ENCODE peak calls at places on chromosomes 5 and 9, in six cellular contexts. V is mucosa of descending colon, M is AG04450, O is mammary epithelial cell, I is PC-3, N is A549. K is an unnamed sample. For H3K9me3, the result is how much of the 10 kb centered on the place peaks cover.

GRCh38 chr5:35029333-35029732 is 18.4 kb downstream of the AGXT2 start:
- DNase-seq in V (no peak), M (no peak), O (peak), I (no peak), N (no peak), K (no peak)

GRCh38 chr9:101528015-101528414 is 5.6 kb upstream of the RNF20 start:
- DNase-seq in V (no peak), M (no peak), O (no peak), I (no peak), N (no peak), K (no peak)

GRCh38 chr5:149264432-149265069 is 7.1 kb upstream of the AFAP1L1 start:
- DNase-seq in V (no peak), M (no peak), O (peak), I (peak), N (no peak), K (peak)

GRCh38 chr5:116032094-116032517 is at the start of gene ARL14EPL:
- DNase-seq in V (no peak), M (peak), O (peak), I (peak), N (peak), K (peak)

GRCh38 chr9:124665391-124666058 is 105.6 kb downstream of the NR6A1 start:
- DNase-seq in V (no peak), M (no peak), O (peak), I (peak), N (peak), K (no peak)

GRCh38 chr9:86983260-86984255 is 36.3 kb upstream of the GAS1 start:
- DNase-seq in V (no peak), M (peak), O (peak), I (no peak), N (no peak), K (no peak)

GRCh38 chr9:78994476-78994875 is 577.3 kb upstream of the TLE4 start:
- DNase-seq in V (no peak), M (no peak), O (no peak), I (no peak), N (no peak), K (no peak)

GRCh38 chr5:154179846-154180710 is 10.5 kb upstream of the GALNT10 start:
- DNase-seq in V (no peak), M (peak), O (peak), I (peak), N (peak), K (peak)

GRCh38 chr9:134320195-134320885 is 5.9 kb upstream of the RXRA start:
- DNase-seq in V (peak), M (no peak), O (no peak), I (no peak), N (no peak), K (peak)

GRCh38 chr5:128714551-128714950 is 176.5 kb upstream of the FBN2 start:
- DNase-seq in V (no peak), M (no peak), O (no peak), I (no peak), N (no peak), K (no peak)

GRCh38 chr5:76849767-76850291 is at the start of gene S100Z:
- DNase-seq in V (no peak), M (no peak), O (no peak), I (no peak), N (no peak), K (no peak)

DNA sequence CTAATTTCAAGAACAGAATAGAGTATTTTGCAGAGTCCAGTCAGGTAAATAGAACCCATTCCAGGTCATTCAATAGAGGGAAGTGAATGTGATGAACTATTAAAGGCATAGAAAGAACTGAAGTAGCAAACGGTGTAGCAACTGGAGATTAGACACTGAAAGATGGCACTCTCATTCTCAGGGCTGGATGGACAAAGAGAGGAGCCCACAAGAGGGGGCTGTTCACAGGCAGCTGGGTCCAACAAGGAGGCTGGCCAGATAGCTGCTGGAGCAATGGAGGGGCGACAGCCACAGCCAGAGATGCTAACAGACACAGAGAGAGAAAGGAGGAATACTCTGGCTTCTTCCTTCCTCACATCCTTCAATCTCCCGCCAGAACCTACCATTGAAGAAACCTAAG is 93.1 kb upstream of the SMARCA2 start:
- DNase-seq in V (no peak), M (no peak), O (no peak), I (no peak), N (no peak), K (no peak)
- H3K4me3 ChIP-seq in V (no peak), M (no peak), O (no peak), I (no peak), N (no peak), K (no peak)

GRCh38 chr5:61931236-61931635 is 374.8 kb upstream of the KIF2A start:
- DNase-seq in V (no peak), M (no peak), O (no peak), I (no peak), N (no peak), K (no peak)

GRCh38 chr5:61933787-61934626 is 372.0 kb upstream of the KIF2A start:
- DNase-seq in V (no peak), M (peak), O (peak), I (peak), N (peak), K (peak)
- TF ChIP-seq CTCF in V (peak), M (peak), O (peak), I (peak), N (peak), K (peak)

GRCh38 chr5:180271205-180271604 is 20.7 kb downstream of the MAPK9 start:
- DNase-seq in V (no peak), M (no peak), O (no peak), I (no peak), N (no peak), K (no peak)
- H3K9me3 ChIP-seq in V (half or more), M (under half), O (under half), I (under half), N (half or more), K (under half)

GRCh38 chr5:167822241-167822640 is 469.2 kb upstream of the WWC1 start:
- DNase-seq in V (no peak), M (no peak), O (no peak), I (no peak), N (no peak), K (no peak)
- H3K4me3 ChIP-seq in V (no peak), M (no peak), O (peak), I (no peak), N (no peak), K (no peak)

K was measured in BE2C.